ENCODE peak calls at places on chromosomes 16 and 17, in five cellular contexts. Y, R, D, X and B are unnamed samples.

GRCh38 chr16:4850211-4850610 is 2.9 kb downstream of the UBN1 start:
- DNase-seq in D (no peak), Y (no peak), R (no peak), X (no peak), B (no peak)

GRCh38 chr17:48795444-48796162 is 21.4 kb downstream of the TTLL6 start:
- DNase-seq in D (no peak), X (peak; percentile 81), Y (no peak), R (no peak), B (no peak)

GRCh38 chr16:58197314-58198012 is 443 bp downstream of the CSNK2A2 start:
- DNase-seq in X (no peak), Y (no peak), R (no peak), D (no peak), B (peak; percentile 23)

GRCh38 chr16:83374951-83375350 is 432.8 kb upstream of the HSBP1 start:
- DNase-seq in D (no peak), Y (no peak), R (no peak), X (no peak), B (no peak)

GRCh38 chr17:19492140-19492539 is 41.5 kb upstream of the SLC47A1 start:
- DNase-seq in X (no peak), D (no peak), R (no peak), Y (no peak), B (no peak)

GRCh38 chr16:35795361-35796029 is 2336.1 kb downstream of the TP53TG3F start:
- DNase-seq in D (no peak), X (no peak), R (no peak), Y (no peak), B (no peak)

GRCh38 chr17:79859676-79860615 is 20.7 kb upstream of the CBX4 start:
- DNase-seq in X (no peak), D (no peak), Y (no peak), R (no peak), B (no peak)

GRCh38 chr17:29225388-29225787 is 21.3 kb upstream of the CRYBA1 start:
- DNase-seq in R (no peak), D (no peak), Y (no peak), X (no peak), B (no peak)

GRCh38 chr17:49851387-49852291 is 3.8 kb upstream of the TAC4 start:
- DNase-seq in R (no peak), Y (no peak), D (peak; percentile 82), X (peak; percentile 32), B (peak; percentile 54)

GRCh38 chr16:24085665-24086064 is 170.5 kb upstream of the CACNG3 start:
- DNase-seq in X (no peak), Y (no peak), D (no peak), R (no peak), B (no peak)

GRCh38 chr17:11813278-11813677 is 184.0 kb downstream of the ZNF18 start:
- DNase-seq in R (no peak), X (no peak), D (no peak), Y (no peak), B (no peak)

GRCh38 chr16:88830783-88831182 is 19.1 kb upstream of the APRT start:
- DNase-seq in R (no peak), X (no peak), Y (no peak), D (no peak), B (no peak)

GRCh38 chr16:85185281-85185680 is 73.0 kb upstream of the CIBAR2 start:
- DNase-seq in D (no peak), R (no peak), X (no peak), Y (no peak), B (no peak)

GRCh38 chr17:76276461-76277299 is 11.5 kb downstream of the UBALD2 start:
- DNase-seq in Y (no peak), X (peak; percentile 62), D (no peak), R (no peak), B (no peak)

GRCh38 chr16:5709889-5710288 is 612.3 kb upstream of the EEF2KMT start:
- DNase-seq in X (no peak), R (no peak), D (no peak), Y (no peak), B (no peak)

GRCh38 chr17:65438708-65439294 is 122.6 kb downstream of the AXIN2 start:
- DNase-seq in R (no peak), Y (no peak), D (no peak), X (peak; percentile 24), B (no peak)

GRCh38 chr16:74606521-74607309 is at the start of gene GLG1:
- DNase-seq in D (peak; percentile 94), R (peak; percentile 90), X (peak; percentile 79), Y (peak; percentile 53), B (peak; percentile 95)

GRCh38 chr17:40517981-40518380 is 16.6 kb upstream of the TNS4 start:
- DNase-seq in X (no peak), R (peak; percentile 40), Y (no peak), D (no peak), B (no peak)

GRCh38 chr16:87372305-87372704 is 11.3 kb downstream of the FBXO31 start:
- DNase-seq in X (no peak), D (no peak), Y (no peak), R (no peak), B (no peak)

GRCh38 chr17:68777856-68778694 is 176.9 kb upstream of the FAM20A start:
- DNase-seq in R (no peak), Y (no peak), X (no peak), D (no peak), B (no peak)